ENCODE peak calls at places on chromosomes 12 and 14, in five cellular contexts. P is HCT116, B is HepG2, X is K562, Y is GM12878. O is an unnamed sample.

GRCh38 chr12:110846615-110847566 is at the start of gene CCDC63:
- DNase-seq in B (peak; percentile 14), X (peak; percentile 55), Y (no peak), P (peak; percentile 68), O (peak; percentile 83)

GRCh38 chr12:113359133-113359938 is 949 bp downstream of the PLBD2 start:
- DNase-seq in P (no peak), Y (no peak), X (no peak), B (no peak), O (no peak)

GRCh38 chr12:57627504-57628279 is 5.3 kb downstream of the B4GALNT1 start:
- DNase-seq in Y (no peak), X (no peak), P (no peak), B (no peak), O (peak; percentile 73)

GRCh38 chr14:76826122-76826521 is at the start of gene LRRC74A:
- DNase-seq in Y (no peak), P (no peak), B (no peak), X (no peak), O (no peak)

GRCh38 chr12:62659457-62660295 is 193.1 kb downstream of the MON2 start:
- DNase-seq in X (no peak), B (no peak), Y (no peak), P (no peak), O (peak; percentile 56)

GRCh38 chr12:26845057-26845666 is 12.2 kb upstream of the ITPR2 start:
- DNase-seq in P (peak; percentile 44), X (no peak), B (peak; percentile 51), Y (no peak), O (peak; percentile 76)

GRCh38 chr12:92363295-92364146 is 217.9 kb upstream of the BTG1 start:
- DNase-seq in Y (peak; percentile 96), X (no peak), B (no peak), P (no peak), O (no peak)

GRCh38 chr14:89357655-89358297 is 59.3 kb downstream of the FOXN3 start:
- DNase-seq in X (no peak), Y (no peak), B (no peak), P (no peak), O (no peak)

GRCh38 chr12:85733441-85733840 is 102.8 kb downstream of the RASSF9 start:
- DNase-seq in Y (no peak), P (no peak), X (no peak), B (no peak), O (no peak)

GRCh38 chr14:62616668-62617067 is 428.6 kb downstream of the KCNH5 start:
- DNase-seq in B (no peak), X (no peak), P (no peak), Y (no peak), O (no peak)

GRCh38 chr12:76080729-76081415 is 3.6 kb downstream of the NAP1L1 start:
- DNase-seq in Y (no peak), B (peak; percentile 4), X (no peak), P (no peak), O (no peak)

GRCh38 chr12:69129014-69129413 is 110.4 kb upstream of the CPSF6 start:
- DNase-seq in B (no peak), Y (no peak), X (no peak), P (no peak), O (no peak)
- TF ChIP-seq SRF in B (no peak), Y (no peak), X (no peak), P (no peak), O (no peak)

DNA sequence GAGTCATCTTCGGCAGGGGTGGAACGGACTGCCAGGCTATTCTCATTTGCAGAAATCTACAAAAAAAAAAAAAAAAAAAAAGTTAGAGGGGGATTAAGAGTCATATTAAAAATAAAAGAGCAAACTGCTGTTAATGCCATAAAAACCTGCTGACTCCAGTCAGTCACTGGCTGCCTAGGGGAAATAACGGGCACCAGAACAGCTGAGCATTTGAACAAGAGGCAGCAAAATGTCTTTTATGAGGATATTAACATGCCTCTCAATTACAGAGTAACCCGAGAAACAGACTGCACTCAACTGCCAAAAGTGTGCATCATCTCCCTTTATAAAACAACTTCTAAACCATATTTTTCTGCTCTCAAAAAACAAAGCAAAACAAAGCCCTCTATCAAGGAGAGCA is 28.7 kb upstream of the CERS5 start:
- DNase-seq in P (no peak), B (no peak), Y (no peak), X (no peak), O (no peak)
- TF ChIP-seq SRF in P (no peak), B (no peak), Y (no peak), X (no peak), O (no peak)

GRCh38 chr14:90624228-90624627 is 192.0 kb downstream of the TTC7B start:
- DNase-seq in B (peak; percentile 42), X (no peak), Y (no peak), P (peak; percentile 42), O (no peak)

GRCh38 chr14:90624732-90625444 is 191.3 kb downstream of the TTC7B start:
- DNase-seq in Y (no peak), B (peak; percentile 53), P (no peak), X (no peak), O (no peak)

GRCh38 chr14:90627478-90627877 is 188.8 kb downstream of the TTC7B start:
- DNase-seq in P (no peak), X (no peak), Y (no peak), B (no peak), O (no peak)

GRCh38 chr14:90626550-90626949 is 189.7 kb downstream of the TTC7B start:
- DNase-seq in B (no peak), P (no peak), Y (no peak), X (no peak), O (no peak)

GRCh38 chr14:90625445-90625844 is 190.8 kb downstream of the TTC7B start:
- DNase-seq in B (no peak), P (no peak), X (no peak), Y (no peak), O (no peak)
- TF ChIP-seq SRF in B (no peak), P (no peak), X (no peak), Y (no peak), O (no peak)

GRCh38 chr12:130041983-130042812 is 120.1 kb upstream of the FZD10 start:
- DNase-seq in P (no peak), Y (no peak), X (peak; percentile 64), B (no peak), O (peak; percentile 99)

GRCh38 chr12:130043685-130044421 is 118.4 kb upstream of the FZD10 start:
- DNase-seq in B (peak; percentile 56), X (no peak), P (no peak), Y (no peak), O (no peak)

GRCh38 chr12:130049666-130050065 is 112.6 kb upstream of the FZD10 start:
- DNase-seq in P (no peak), B (no peak), X (no peak), Y (no peak), O (no peak)

GRCh38 chr12:130044991-130045621 is 117.2 kb upstream of the FZD10 start:
- DNase-seq in B (peak; percentile 75), X (no peak), P (no peak), Y (no peak), O (peak; percentile 66)
- TF ChIP-seq SRF in B (no peak), X (no peak), P (no peak), Y (no peak), O (no peak)

GRCh38 chr14:91299483-91300115 is 55.1 kb upstream of the GPR68 start:
- DNase-seq in B (no peak), X (no peak), P (no peak), Y (no peak), O (no peak)
- TF ChIP-seq SRF in B (no peak), X (no peak), P (no peak), Y (no peak), O (no peak)